ENCODE peak calls at places on chromosomes 6 and 20, in ten cellular contexts. C is astrocyte of the spinal cord; I is activated CD4-positive, alpha-beta T cell treated with anti-CD3 and anti-CD28 coated beads, Interleukin-2, amount 50 U/mL, for 1 hour; M is stimulated activated naive B cell treated with anti-CD40 and anti-IgM and Interleukin-4, amounts not matched to agents 10 μg/mL and 1 μg/mL and 100 μg/mL, for 72 hours; W is amniotic stem cell; T is AG20443; H is choroid plexus epithelial cell; X is CD8-positive, alpha-beta T cell; S is fibroblast of lung; B is BE2C. Y is an unnamed sample.

GRCh38 chr6:109458774-109459531 is 3.4 kb upstream of the MICAL1 start:
- DNase-seq in C (no peak), I (no peak), M (peak), W (no peak), T (no peak), H (no peak), X (peak), S (no peak), B (no peak), Y (no peak)

GRCh38 chr20:14488756-14489479 is 151.5 kb upstream of the FLRT3 start:
- DNase-seq in C (no peak), I (no peak), M (no peak), W (no peak), T (no peak), H (no peak), X (no peak), S (no peak), B (no peak), Y (no peak)

GRCh38 chr20:16434087-16434664 is 139.1 kb downstream of the KIF16B start:
- DNase-seq in C (peak), I (peak), M (peak), W (no peak), T (peak), H (peak), X (no peak), S (no peak), B (peak), Y (peak)

GRCh38 chr6:112010328-112010727 is 43.6 kb upstream of the CCN6 start:
- DNase-seq in C (no peak), I (no peak), M (no peak), W (no peak), T (no peak), H (no peak), X (no peak), S (no peak), B (no peak), Y (no peak)

GRCh38 chr20:50333856-50334255 is 143.2 kb downstream of the CEBPB start:
- DNase-seq in C (peak), I (no peak), M (no peak), W (no peak), T (peak), H (peak), X (no peak), S (peak), B (no peak), Y (no peak)

GRCh38 chr6:19839788-19840187 is 2.6 kb downstream of the ID4 start:
- DNase-seq in C (no peak), I (no peak), M (no peak), W (no peak), T (no peak), H (no peak), X (no peak), S (no peak), B (no peak), Y (no peak)

GRCh38 chr6:12760911-12761310 is 44.3 kb downstream of the PHACTR1 start:
- DNase-seq in C (no peak), I (no peak), M (no peak), W (no peak), T (no peak), H (no peak), X (no peak), S (peak), B (no peak), Y (no peak)

GRCh38 chr6:88459224-88459623 is 293.1 kb upstream of the CNR1 start:
- DNase-seq in C (no peak), I (no peak), M (no peak), W (no peak), T (no peak), H (no peak), X (no peak), S (no peak), B (no peak), Y (no peak)

GRCh38 chr20:62163485-62163865 is 19.4 kb upstream of the MTG2 start:
- DNase-seq in C (no peak), I (no peak), M (no peak), W (no peak), T (no peak), H (no peak), X (no peak), S (no peak), B (no peak), Y (no peak)

GRCh38 chr6:169169941-169170582 is 83.6 kb downstream of the THBS2 start:
- DNase-seq in C (no peak), I (no peak), M (no peak), W (no peak), T (no peak), H (no peak), X (no peak), S (no peak), B (no peak), Y (no peak)

GRCh38 chr20:45545754-45546453 is 1.3 kb downstream of the EPPIN start:
- DNase-seq in C (peak), I (no peak), M (no peak), W (no peak), T (peak), H (peak), X (no peak), S (peak), B (no peak), Y (peak)

GRCh38 chr6:82988904-82989303 is 76.7 kb downstream of the UBE3D start:
- DNase-seq in C (peak), I (no peak), M (no peak), W (no peak), T (no peak), H (peak), X (no peak), S (peak), B (no peak), Y (no peak)

GRCh38 chr6:3841711-3842565 is 7.2 kb upstream of the FAM50B start:
- DNase-seq in C (peak), I (no peak), M (no peak), W (peak), T (peak), H (peak), X (no peak), S (peak), B (no peak), Y (no peak)

GRCh38 chr6:72746276-72746675 is 124.4 kb downstream of the KCNQ5 start:
- DNase-seq in C (peak), I (no peak), M (no peak), W (no peak), T (no peak), H (no peak), X (no peak), S (peak), B (no peak), Y (no peak)

GRCh38 chr6:71468841-71469750 is 180.5 kb downstream of the OGFRL1 start:
- DNase-seq in C (peak), I (no peak), M (no peak), W (peak), T (peak), H (peak), X (no peak), S (peak), B (no peak), Y (peak)

GRCh38 chr6:128363424-128363823 is 157.0 kb downstream of the PTPRK start:
- DNase-seq in C (no peak), I (no peak), M (no peak), W (no peak), T (no peak), H (no peak), X (no peak), S (peak), B (no peak), Y (no peak)

GRCh38 chr6:150236544-150236943 is 93.7 kb downstream of the PPP1R14C start:
- DNase-seq in C (no peak), I (no peak), M (no peak), W (no peak), T (no peak), H (no peak), X (no peak), S (no peak), B (no peak), Y (no peak)

GRCh38 chr6:84078335-84078734 is 44.8 kb downstream of the MRAP2 start:
- DNase-seq in C (no peak), I (no peak), M (no peak), W (no peak), T (no peak), H (no peak), X (no peak), S (no peak), B (no peak), Y (no peak)

GRCh38 chr20:1912056-1912455 is 16.8 kb downstream of the SIRPA start:
- DNase-seq in C (no peak), I (no peak), M (no peak), W (no peak), T (no peak), H (no peak), X (no peak), S (peak), B (no peak), Y (no peak)

GRCh38 chr20:20480126-20480525 is 112.2 kb downstream of the INSM1 start:
- DNase-seq in C (no peak), I (no peak), M (no peak), W (no peak), T (no peak), H (no peak), X (no peak), S (no peak), B (no peak), Y (no peak)

GRCh38 chr6:15842718-15843117 is 179.9 kb upstream of the DTNBP1 start:
- DNase-seq in C (no peak), I (no peak), M (no peak), W (no peak), T (peak), H (no peak), X (no peak), S (no peak), B (no peak), Y (no peak)

GRCh38 chr6:132888701-132889100 is 74.3 kb downstream of the RPS12 start:
- DNase-seq in C (peak), I (no peak), M (no peak), W (no peak), T (no peak), H (peak), X (no peak), S (peak), B (no peak), Y (no peak)

GRCh38 chr6:139364302-139364981 is 10.0 kb downstream of the CITED2 start:
- DNase-seq in C (peak), I (no peak), M (no peak), W (peak), T (peak), H (peak), X (no peak), S (peak), B (no peak), Y (peak)

GRCh38 chr6:53412316-53412715 is 63.6 kb upstream of the ELOVL5 start:
- DNase-seq in C (no peak), I (no peak), M (no peak), W (no peak), T (no peak), H (no peak), X (no peak), S (no peak), B (no peak), Y (no peak)

GRCh38 chr20:7355056-7355455 is 585.2 kb downstream of the HAO1 start:
- DNase-seq in C (no peak), I (no peak), M (no peak), W (no peak), T (no peak), H (no peak), X (no peak), S (no peak), B (no peak), Y (no peak)

GRCh38 chr6:105688573-105688972 is 285.7 kb upstream of the PREP start:
- DNase-seq in C (no peak), I (no peak), M (no peak), W (no peak), T (no peak), H (no peak), X (no peak), S (no peak), B (no peak), Y (no peak)

GRCh38 chr6:124223596-124223995 is 419.9 kb downstream of the NKAIN2 start:
- DNase-seq in C (peak), I (no peak), M (no peak), W (no peak), T (no peak), H (peak), X (no peak), S (peak), B (no peak), Y (no peak)

GRCh38 chr6:147053311-147053921 is 150.8 kb upstream of the STXBP5 start:
- DNase-seq in C (no peak), I (no peak), M (no peak), W (no peak), T (no peak), H (no peak), X (no peak), S (no peak), B (no peak), Y (no peak)

GRCh38 chr6:147077251-147077650 is 127.0 kb upstream of the STXBP5 start:
- DNase-seq in C (no peak), I (no peak), M (no peak), W (no peak), T (no peak), H (no peak), X (no peak), S (no peak), B (no peak), Y (no peak)

GRCh38 chr6:108565893-108566292 is 5.2 kb downstream of the FOXO3 start:
- DNase-seq in C (peak), I (no peak), M (peak), W (no peak), T (peak), H (peak), X (no peak), S (peak), B (no peak), Y (no peak)

GRCh38 chr6:126650931-126651330 is 311.0 kb downstream of the CENPW start:
- DNase-seq in C (peak), I (no peak), M (no peak), W (no peak), T (peak), H (peak), X (no peak), S (peak), B (no peak), Y (no peak)